ENCODE peak calls at places on chromosomes 13 and 19, in five cellular contexts. L, V, Q, C and R are unnamed samples.

GRCh38 chr13:112442483-112443090 is 66.4 kb downstream of the SPACA7 start:
- DNase-seq in L (no peak), V (no peak), Q (peak; percentile 21), C (no peak), R (peak; percentile 29)

GRCh38 chr19:18388328-18389094 is 2.6 kb downstream of the GDF15 start:
- DNase-seq in L (peak; percentile 40), V (peak; percentile 85), Q (peak; percentile 76), C (peak; percentile 15), R (peak; percentile 84)

GRCh38 chr19:30584121-30584520 is 211.9 kb downstream of the ZNF536 start:
- DNase-seq in L (no peak), V (peak; percentile 89), Q (no peak), C (no peak), R (no peak)

GRCh38 chr13:77828815-77829214 is 89.8 kb downstream of the EDNRB start:
- DNase-seq in L (no peak), V (no peak), Q (no peak), C (no peak), R (no peak)

GRCh38 chr19:49788857-49789256 is 22.1 kb downstream of the AP2A1 start:
- DNase-seq in L (no peak), V (no peak), Q (no peak), C (no peak), R (no peak)

GRCh38 chr13:39516140-39516539 is 86.9 kb downstream of the LHFPL6 start:
- DNase-seq in L (no peak), V (peak; percentile 41), Q (no peak), C (no peak), R (no peak)

GRCh38 chr13:60583911-60584753 is 187.1 kb downstream of the TDRD3 start:
- DNase-seq in L (peak; percentile 5), V (no peak), Q (no peak), C (no peak), R (peak; percentile 25)

GRCh38 chr19:9075064-9075964 is 11.5 kb upstream of the OR1M1 start:
- DNase-seq in L (peak; percentile 50), V (no peak), Q (peak; percentile 40), C (no peak), R (peak; percentile 50)

GRCh38 chr13:102993348-102993747 is 72.9 kb downstream of the SLC10A2 start:
- DNase-seq in L (no peak), V (no peak), Q (no peak), C (no peak), R (no peak)

GRCh38 chr13:93238711-93239110 is 12.1 kb downstream of the GPC6 start:
- DNase-seq in L (no peak), V (no peak), Q (no peak), C (no peak), R (no peak)

GRCh38 chr19:47447470-47448359 is 24.0 kb downstream of the SLC8A2 start:
- DNase-seq in L (no peak), V (peak; percentile 39), Q (peak; percentile 82), C (no peak), R (peak; percentile 94)

GRCh38 chr13:83221256-83221655 is 661.0 kb downstream of the SLITRK1 start:
- DNase-seq in L (no peak), V (no peak), Q (no peak), C (no peak), R (no peak)

GRCh38 chr13:86581711-86582110 is 782.5 kb upstream of the SLITRK6 start:
- DNase-seq in L (no peak), V (no peak), Q (no peak), C (no peak), R (no peak)

DNA sequence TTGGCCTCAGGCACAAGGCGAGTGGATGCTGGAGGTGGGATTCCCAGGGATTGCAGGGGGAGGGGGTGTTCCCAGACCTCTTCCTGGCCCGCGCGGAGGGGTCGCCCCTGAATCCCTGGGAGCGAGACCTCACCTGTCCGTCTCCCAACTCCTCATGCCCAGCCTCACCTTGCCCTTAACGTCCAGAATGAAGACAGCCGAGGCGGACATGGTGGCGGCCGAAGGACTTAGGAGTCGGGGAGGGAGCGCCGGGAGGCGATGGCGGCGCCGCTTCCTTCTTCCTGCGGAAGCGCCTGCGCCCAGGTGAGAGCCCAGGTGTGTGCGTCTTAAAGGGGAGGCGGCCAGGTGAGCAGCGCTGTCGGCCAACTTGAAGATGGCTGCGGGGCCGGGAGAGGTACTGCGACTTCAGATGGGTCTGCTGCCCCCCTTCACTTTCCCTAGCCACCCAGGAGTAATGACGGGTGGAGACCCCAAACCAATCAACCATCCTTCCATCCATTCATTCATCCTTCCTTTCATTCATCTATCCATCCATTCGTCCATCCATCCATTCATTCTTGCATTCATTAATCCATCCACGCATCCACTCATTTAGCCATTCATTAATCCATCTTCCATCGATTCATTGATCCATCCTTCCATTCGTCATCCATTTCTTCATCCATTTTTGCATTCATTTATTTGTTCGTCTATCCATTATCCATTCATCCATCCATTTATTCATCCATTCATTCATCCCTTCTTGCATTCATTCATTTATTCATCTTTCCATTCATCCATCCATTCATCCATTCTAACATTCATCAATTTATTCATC is at the start of gene AP1M2:
- DNase-seq in L (no peak), V (no peak), Q (no peak), C (no peak), R (no peak)
- H3K27ac ChIP-seq in L (no peak within 1 kb of the TSS), V (no peak within 1 kb of the TSS), Q (no peak within 1 kb of the TSS), C (no peak within 1 kb of the TSS), R (no peak within 1 kb of the TSS)

GRCh38 chr13:98485561-98485960 is 91.3 kb downstream of the STK24 start:
- DNase-seq in L (no peak), V (no peak), Q (no peak), C (no peak), R (no peak)
- H3K27ac ChIP-seq in L (peak overlapping the region; percentile 75), V (peak overlapping the region; percentile 67), Q (no peak overlapping the region), C (no peak overlapping the region), R (peak overlapping the region; percentile 82)

DNA sequence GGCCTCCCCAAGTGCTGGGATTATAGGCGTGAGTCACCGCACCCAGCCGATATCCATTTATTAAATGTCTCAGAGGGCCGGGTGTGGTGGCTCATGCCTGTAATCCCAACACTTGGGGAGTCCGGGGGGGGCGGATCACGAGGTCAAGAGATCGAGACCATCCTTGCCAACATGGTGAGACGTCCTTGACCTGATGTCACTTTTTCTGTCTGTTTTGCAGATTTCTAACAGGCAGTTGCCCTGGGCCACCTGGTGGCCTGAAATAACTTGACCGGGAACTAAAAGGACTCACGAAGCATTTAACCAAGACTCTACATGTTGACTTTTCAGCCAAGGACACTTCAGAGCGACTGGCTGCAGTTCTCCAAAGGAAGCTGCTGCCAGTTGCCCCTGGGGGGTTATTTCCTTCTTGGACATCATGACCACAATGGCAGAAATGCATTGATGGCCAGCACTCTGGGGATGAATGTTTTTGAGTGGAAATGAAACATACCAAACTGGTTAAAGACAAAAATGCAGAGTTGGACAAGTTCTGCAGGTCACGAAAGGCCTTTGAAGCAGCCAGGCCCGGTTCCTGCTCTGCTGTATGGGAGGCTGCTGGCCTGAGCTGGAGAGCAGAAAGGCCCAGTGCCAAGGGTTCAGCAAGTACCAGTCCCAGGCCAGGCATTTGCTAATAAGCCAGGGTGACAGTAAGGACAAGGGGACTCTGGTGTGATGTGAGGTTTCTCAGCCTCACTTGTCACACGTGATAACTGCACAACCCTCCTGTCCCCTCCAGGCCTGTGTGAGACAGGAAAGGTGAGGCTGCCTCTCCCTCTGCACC is 8.3 kb downstream of the ZNF837 start:
- DNase-seq in L (no peak), V (no peak), Q (no peak), C (no peak), R (no peak)
- H3K27ac ChIP-seq in L (no peak overlapping the region), V (no peak overlapping the region), Q (no peak overlapping the region), C (no peak overlapping the region), R (no peak overlapping the region)

GRCh38 chr13:109745060-109745459 is 41.3 kb downstream of the IRS2 start:
- DNase-seq in L (no peak), V (no peak), Q (no peak), C (no peak), R (no peak)
- H3K27ac ChIP-seq in L (no peak overlapping the region), V (no peak overlapping the region), Q (no peak overlapping the region), C (no peak overlapping the region), R (no peak overlapping the region)

GRCh38 chr13:107867701-107868661 is 347.4 kb downstream of the LIG4 start:
- DNase-seq in L (no peak), V (peak; percentile 85), Q (peak; percentile 66), C (no peak), R (peak; percentile 83)
- H3K27ac ChIP-seq in L (no peak overlapping the region), V (no peak overlapping the region), Q (no peak overlapping the region), C (no peak overlapping the region), R (no peak overlapping the region)

DNA sequence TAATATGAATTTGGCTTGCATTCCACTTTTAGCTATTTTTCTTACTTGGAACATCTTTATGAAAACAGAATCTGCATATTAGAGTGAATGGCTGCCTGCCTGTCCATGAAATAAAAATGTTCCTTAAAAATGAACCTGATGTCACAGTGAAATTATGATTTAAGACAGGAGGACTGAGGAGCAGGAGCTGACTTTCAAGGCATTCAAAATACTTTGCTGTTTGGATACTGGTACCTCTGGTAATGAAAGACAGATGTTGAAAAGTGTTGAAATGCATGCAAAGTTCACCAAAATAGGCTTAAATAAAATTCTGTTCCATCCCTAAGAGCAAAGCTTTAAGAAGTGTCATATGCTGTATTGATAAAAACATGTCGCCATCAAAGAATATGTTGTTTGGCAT is 1.7 kb downstream of the ARHGEF7 start:
- DNase-seq in L (no peak), V (no peak), Q (no peak), C (no peak), R (no peak)
- H3K27ac ChIP-seq in L (peak overlapping the region; percentile 73), V (no peak overlapping the region), Q (no peak overlapping the region), C (no peak overlapping the region), R (no peak overlapping the region)

GRCh38 chr19:40392123-40392522 is 2.1 kb upstream of the HIPK4 start:
- DNase-seq in L (no peak), V (no peak), Q (no peak), C (no peak), R (no peak)
- H3K27ac ChIP-seq in L (no peak overlapping the region), V (no peak overlapping the region), Q (no peak overlapping the region), C (no peak overlapping the region), R (no peak overlapping the region)